ENCODE peak calls at places on chromosomes 1 and 21, in five cellular contexts. X, Q, C, N and R are unnamed samples. For H3K4me1 and H3K27me3, the result is how much of the 10 kb centered on the place peaks cover.

GRCh38 chr1:58925247-58925646 is 141.4 kb upstream of the JUN start:
- DNase-seq in X (no peak), Q (no peak), C (no peak), N (no peak), R (no peak)

GRCh38 chr1:10672376-10673050 is 123.9 kb downstream of the CASZ1 start:
- DNase-seq in X (no peak), Q (no peak), C (no peak), N (no peak), R (no peak)

GRCh38 chr1:188423088-188423487 is 1594.3 kb downstream of the PLA2G4A start:
- DNase-seq in X (no peak), Q (no peak), C (no peak), N (no peak), R (no peak)

GRCh38 chr1:64867266-64867665 is 99.1 kb downstream of the JAK1 start:
- DNase-seq in X (no peak), Q (no peak), C (no peak), N (peak), R (no peak)

GRCh38 chr1:153663211-153663610 is 4.7 kb downstream of the SNAPIN start:
- DNase-seq in X (no peak), Q (no peak), C (no peak), N (peak), R (no peak)

GRCh38 chr1:179228783-179229213 is 679 bp downstream of the ABL2 start:
- DNase-seq in X (peak), Q (peak), C (peak), N (peak), R (peak)

GRCh38 chr1:172979828-172980227 is 70.9 kb downstream of the TNFSF18 start:
- DNase-seq in X (no peak), Q (no peak), C (no peak), N (no peak), R (no peak)

GRCh38 chr1:28813931-28814465 is 2.0 kb downstream of the OPRD1 start:
- DNase-seq in X (no peak), Q (no peak), C (no peak), N (no peak), R (no peak)

GRCh38 chr1:119675349-119676343 is 27.6 kb upstream of the ZNF697 start:
- DNase-seq in X (peak), Q (peak), C (peak), N (peak), R (peak)

GRCh38 chr1:206442101-206442500 is 28.2 kb upstream of the IKBKE start:
- DNase-seq in X (no peak), Q (no peak), C (no peak), N (peak), R (no peak)

GRCh38 chr1:63630238-63630637 is 37.0 kb downstream of the PGM1 start:
- DNase-seq in X (no peak), Q (no peak), C (no peak), N (no peak), R (no peak)

GRCh38 chr21:45036630-45037029 is 37.8 kb upstream of the ADARB1 start:
- DNase-seq in X (no peak), Q (no peak), C (no peak), N (no peak), R (no peak)

GRCh38 chr21:42644223-42645208 is 8.9 kb upstream of the PDE9A start:
- DNase-seq in X (no peak), Q (no peak), C (no peak), N (peak), R (no peak)

GRCh38 chr1:95407864-95408291 is 173.9 kb downstream of the RWDD3 start:
- DNase-seq in X (no peak), Q (no peak), C (no peak), N (no peak), R (no peak)

GRCh38 chr1:230251644-230252191 is 174.4 kb downstream of the PGBD5 start:
- DNase-seq in X (no peak), Q (no peak), C (no peak), N (no peak), R (no peak)

GRCh38 chr1:101448018-101448417 is 211.2 kb downstream of the S1PR1 start:
- DNase-seq in X (no peak), Q (no peak), C (no peak), N (no peak), R (no peak)

GRCh38 chr1:5617179-5618015 is 374.8 kb downstream of the NPHP4 start:
- DNase-seq in X (no peak), Q (no peak), C (no peak), N (no peak), R (no peak)

GRCh38 chr1:23210351-23210785 is 6.9 kb downstream of the HTR1D start:
- DNase-seq in X (no peak), Q (no peak), C (no peak), N (no peak), R (no peak)

GRCh38 chr1:209884665-209885117 is 53.3 kb upstream of the SYT14 start:
- DNase-seq in X (no peak), Q (no peak), C (peak), N (peak), R (peak)

GRCh38 chr1:219185486-219186117 is 11.9 kb downstream of the LYPLAL1 start:
- DNase-seq in X (no peak), Q (no peak), C (no peak), N (no peak), R (no peak)

GRCh38 chr1:28509705-28510349 is 4.0 kb downstream of the RCC1 start:
- DNase-seq in X (no peak), Q (no peak), C (no peak), N (no peak), R (no peak)

GRCh38 chr1:205741681-205742080 is 8.3 kb downstream of the NUCKS1 start:
- DNase-seq in X (no peak), Q (no peak), C (no peak), N (no peak), R (no peak)

GRCh38 chr1:36609241-36610027 is 126.7 kb upstream of the CSF3R start:
- DNase-seq in X (no peak), Q (peak), C (no peak), N (peak), R (peak)

GRCh38 chr1:118122234-118123004 is 62.6 kb downstream of the SPAG17 start:
- DNase-seq in X (no peak), Q (no peak), C (no peak), N (peak), R (no peak)

GRCh38 chr1:159920651-159921050 is 4.7 kb downstream of the TAGLN2 start:
- DNase-seq in X (no peak), Q (no peak), C (no peak), N (no peak), R (no peak)

GRCh38 chr1:91735266-91735845 is 150.6 kb downstream of the TGFBR3 start:
- DNase-seq in X (no peak), Q (no peak), C (no peak), N (no peak), R (peak)
- H3K4me1 ChIP-seq in X (under half), Q (under half), C (under half), N (under half), R (under half)

GRCh38 chr1:18537386-18538306 is 56.9 kb downstream of the KLHDC7A start:
- DNase-seq in X (no peak), Q (no peak), C (no peak), N (no peak), R (no peak)

GRCh38 chr1:18534810-18535205 is 54.1 kb downstream of the KLHDC7A start:
- DNase-seq in X (no peak), Q (no peak), C (no peak), N (no peak), R (no peak)

GRCh38 chr1:18535391-18536210 is 54.9 kb downstream of the KLHDC7A start:
- DNase-seq in X (peak), Q (no peak), C (no peak), N (no peak), R (peak)

GRCh38 chr1:18536943-18537342 is 56.2 kb downstream of the KLHDC7A start:
- DNase-seq in X (no peak), Q (no peak), C (no peak), N (no peak), R (no peak)

GRCh38 chr1:18536356-18536755 is 55.6 kb downstream of the KLHDC7A start:
- DNase-seq in X (no peak), Q (no peak), C (no peak), N (no peak), R (no peak)
- H3K27ac ChIP-seq in X (no peak), Q (no peak), C (no peak), N (no peak), R (no peak)

DNA sequence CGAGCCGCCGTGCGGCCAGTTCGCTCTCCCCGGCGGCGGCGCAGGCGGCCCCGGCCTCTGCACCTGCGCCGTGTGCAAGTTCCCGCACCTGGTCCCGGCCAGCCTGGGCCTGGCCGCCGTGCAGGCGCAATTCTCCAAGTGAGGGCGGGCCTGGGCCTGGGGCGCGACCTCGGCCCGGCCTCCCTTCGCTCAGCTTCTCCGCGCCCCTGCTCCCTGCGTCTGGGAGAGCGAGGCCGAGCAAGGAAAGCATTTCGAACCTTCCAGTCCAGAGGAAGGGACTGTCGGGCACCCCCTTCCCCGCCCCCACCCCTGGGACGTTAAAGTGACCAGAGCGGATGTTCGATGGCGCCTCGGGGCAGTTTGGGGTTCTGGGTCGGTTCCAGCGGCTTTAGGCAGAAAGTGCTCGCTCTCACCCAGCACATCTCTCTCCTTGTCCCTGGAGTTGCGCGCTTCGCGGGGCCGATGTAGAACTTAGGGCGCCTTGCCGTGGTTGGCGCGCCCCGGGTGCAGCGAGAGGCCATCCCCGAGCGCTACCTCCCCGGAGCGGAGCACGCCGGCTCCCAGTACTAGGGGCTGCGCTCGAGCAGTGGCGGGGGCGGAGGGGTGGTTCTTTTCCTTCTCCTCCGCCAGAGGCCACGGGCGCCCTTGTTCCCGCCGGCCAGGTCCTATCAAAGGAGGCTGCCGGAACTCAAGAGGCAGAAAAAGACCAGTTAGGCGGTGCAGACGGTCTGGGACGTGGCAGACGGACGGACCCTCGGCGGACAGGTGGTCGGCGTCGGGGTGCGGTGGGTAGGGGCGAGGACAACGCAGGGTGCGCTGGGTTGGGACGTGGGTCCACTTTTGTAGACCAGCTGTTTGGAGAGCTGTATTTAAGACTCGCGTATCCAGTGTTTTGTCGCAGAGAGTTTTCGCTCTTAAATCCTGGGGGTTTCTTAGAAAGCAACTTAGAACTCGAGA is 1.3 kb downstream of the OLIG1 start:
- DNase-seq in X (no peak), Q (no peak), C (no peak), N (no peak), R (no peak)
- H3K27me3 ChIP-seq in X (under half), Q (half or more), C (under half), N (half or more), R (under half)

GRCh38 chr1:31957701-31958674 is 19.8 kb upstream of the PTP4A2 start:
- DNase-seq in X (no peak), Q (no peak), C (no peak), N (no peak), R (no peak)
- H3K4me1 ChIP-seq in X (under half), Q (under half), C (under half), N (under half), R (under half)

GRCh38 chr21:33022489-33022827 is 3.3 kb upstream of the OLIG2 start:
- DNase-seq in X (no peak), Q (no peak), C (no peak), N (no peak), R (no peak)
- H3K27ac ChIP-seq in X (no peak), Q (no peak), C (no peak), N (no peak), R (no peak)

DNA sequence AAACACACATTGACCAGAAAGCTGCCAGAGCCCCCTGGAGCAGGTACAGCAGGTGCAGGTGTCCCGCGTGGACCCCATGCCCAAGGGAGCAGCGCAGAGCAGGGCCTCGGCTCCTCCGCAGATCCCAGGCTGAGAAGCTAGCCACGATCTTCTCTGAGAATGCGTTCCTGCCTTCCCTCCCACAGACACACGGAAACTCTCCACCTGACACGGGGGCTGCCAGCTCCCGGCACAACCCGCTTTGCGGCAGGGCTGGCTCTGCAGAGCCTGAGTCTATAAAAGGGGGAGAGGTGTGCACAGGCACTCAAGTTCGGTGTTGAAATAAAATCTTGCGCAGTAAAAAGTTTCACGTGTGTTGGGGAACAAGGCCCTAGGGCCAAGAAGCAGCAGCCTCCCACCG is 9.6 kb downstream of the MEGF6 start:
- DNase-seq in X (no peak), Q (no peak), C (no peak), N (no peak), R (no peak)
- H3K27me3 ChIP-seq in X (under half), Q (under half), C (under half), N (under half), R (under half)

DNA sequence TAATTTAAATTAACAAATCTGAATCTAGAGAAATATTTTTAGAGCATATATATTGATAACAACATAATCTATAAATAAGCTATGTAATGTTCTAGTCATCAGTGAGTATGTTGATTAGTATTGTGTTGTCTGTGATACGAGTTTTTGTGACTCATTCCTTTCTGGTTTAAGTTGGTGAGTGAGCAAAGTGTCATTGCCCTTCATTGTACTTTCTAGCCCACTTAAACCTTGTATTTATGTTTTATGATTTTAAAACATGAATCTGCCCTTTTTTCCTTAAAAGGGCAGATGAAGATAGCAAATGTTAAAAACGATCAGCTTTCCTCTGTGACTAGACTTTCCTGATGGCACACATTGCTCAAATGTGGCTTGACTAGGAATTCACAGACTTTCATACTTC is 38.5 kb downstream of the MACO1 start:
- DNase-seq in X (no peak), Q (no peak), C (no peak), N (peak), R (no peak)
- H3K4me1 ChIP-seq in X (under half), Q (under half), C (half or more), N (under half), R (under half)